ENCODE peak calls at places on chromosomes 4 and X, in ten cellular contexts. S, Z, R, B, I, U, N, E, T and M are unnamed samples.

GRCh38 chr4:186642998-186643397 is 80.7 kb downstream of the FAT1 start:
- DNase-seq in T (no peak), U (no peak), E (no peak), Z (no peak), N (no peak), S (no peak), I (no peak), R (no peak), B (no peak), M (no peak)

GRCh38 chr4:89001647-89002518 is 55.1 kb downstream of the FAM13A start:
- DNase-seq in U (no peak), I (no peak), E (no peak), S (no peak), T (no peak), R (no peak), N (no peak), B (no peak), Z (no peak), M (no peak)

GRCh38 chrX:86121916-86122315 is 26.3 kb upstream of the DACH2 start:
- DNase-seq in S (no peak), E (peak; percentile 33), N (peak; percentile 52), R (no peak), I (no peak), T (no peak), Z (no peak), B (no peak), U (no peak), M (no peak)

GRCh38 chrX:17442898-17443297 is 67.9 kb downstream of the NHS start:
- DNase-seq in E (no peak), U (no peak), N (no peak), S (no peak), Z (no peak), B (no peak), T (no peak), R (no peak), I (no peak), M (no peak)

GRCh38 chr4:70688795-70689231 is 481 bp downstream of the UTP3 start:
- DNase-seq in B (no peak), R (no peak), Z (no peak), S (no peak), T (no peak), U (no peak), E (no peak), N (no peak), I (no peak), M (no peak)

GRCh38 chr4:3774253-3774883 is 8.2 kb downstream of the ADRA2C start:
- DNase-seq in U (no peak), S (no peak), I (no peak), B (no peak), E (no peak), N (no peak), T (no peak), R (no peak), Z (no peak), M (no peak)

GRCh38 chrX:153734871-153735270 is 10.2 kb downstream of the ABCD1 start:
- DNase-seq in E (no peak), N (no peak), I (no peak), S (no peak), Z (no peak), R (no peak), B (no peak), T (no peak), U (no peak), M (no peak)

GRCh38 chr4:152462715-152463114 is 73.2 kb downstream of the FBXW7 start:
- DNase-seq in I (no peak), N (no peak), R (no peak), B (no peak), U (no peak), T (no peak), Z (no peak), S (no peak), E (no peak), M (no peak)

GRCh38 chrX:12548341-12548740 is 242.9 kb upstream of the PRPS2 start:
- DNase-seq in U (no peak), I (no peak), B (no peak), T (no peak), S (no peak), N (no peak), E (no peak), Z (no peak), R (no peak), M (no peak)

GRCh38 chr4:17165256-17165655 is 266.8 kb upstream of the LDB2 start:
- DNase-seq in S (no peak), Z (no peak), B (no peak), R (no peak), E (no peak), U (no peak), I (no peak), N (no peak), T (no peak), M (no peak)

GRCh38 chrX:138874271-138874670 is 162.8 kb upstream of the FGF13 start:
- DNase-seq in E (no peak), B (no peak), U (no peak), Z (no peak), R (no peak), N (no peak), T (no peak), S (no peak), I (no peak), M (no peak)

GRCh38 chr4:140645614-140646412 is 77.1 kb upstream of the UCP1 start:
- DNase-seq in B (no peak), Z (no peak), T (no peak), R (no peak), I (no peak), N (no peak), U (peak; percentile 61), S (peak; percentile 62), E (no peak), M (no peak)

GRCh38 chr4:125639182-125639621 is 324.4 kb downstream of the FAT4 start:
- DNase-seq in E (peak; percentile 89), Z (no peak), N (peak; percentile 57), I (peak; percentile 65), B (no peak), T (no peak), S (peak; percentile 19), R (no peak), U (no peak), M (no peak)

GRCh38 chr4:36399762-36400353 is 118.4 kb downstream of the DTHD1 start:
- DNase-seq in N (no peak), B (no peak), E (no peak), U (peak; percentile 75), Z (peak; percentile 53), T (no peak), R (no peak), S (no peak), I (peak; percentile 16), M (peak; percentile 39)

GRCh38 chr4:115515379-115516171 is 402.2 kb upstream of the NDST4 start:
- DNase-seq in R (no peak), I (no peak), U (no peak), E (no peak), T (no peak), S (no peak), Z (no peak), B (no peak), N (no peak), M (no peak)